ENCODE peak calls at places on chromosomes 3 and 15, in ten cellular contexts. C is sigmoid colon, T is stomach, N is GM23338, P is HepG2, Q is K562, V is upper lobe of left lung, Y is H1, L is SK-N-SH, A is HL-60. H is an unnamed sample.

GRCh38 chr15:67146875-67147381 is 81.5 kb downstream of the SMAD3 start:
- DNase-seq in L (no peak), N (peak), A (no peak), C (peak), Q (no peak), V (peak), T (no peak), P (peak), Y (no peak), H (peak)

GRCh38 chr15:34494084-34494399 is 56.4 kb upstream of the GOLGA8A start:
- DNase-seq in V (no peak), Q (no peak), L (no peak), A (no peak), Y (no peak), P (no peak), T (no peak), C (no peak), N (no peak), H (no peak)

GRCh38 chr3:179046497-179047353 is 24.9 kb downstream of the ZMAT3 start:
- DNase-seq in C (no peak), L (no peak), P (no peak), Y (no peak), A (no peak), N (no peak), T (no peak), V (no peak), Q (no peak), H (no peak)

GRCh38 chr3:136621628-136622027 is 130.6 kb downstream of the STAG1 start:
- DNase-seq in P (no peak), A (no peak), C (no peak), N (no peak), Y (no peak), L (no peak), Q (no peak), T (no peak), V (no peak), H (no peak)

GRCh38 chr3:71521940-71522876 is 61.3 kb downstream of the FOXP1 start:
- DNase-seq in C (no peak), Q (no peak), L (no peak), A (no peak), N (no peak), Y (no peak), V (no peak), T (no peak), P (no peak), H (no peak)

GRCh38 chr3:48217449-48217848 is 5.8 kb upstream of the CAMP start:
- DNase-seq in Q (no peak), Y (no peak), P (no peak), C (no peak), V (peak), T (no peak), A (peak), N (no peak), L (no peak), H (no peak)

GRCh38 chr15:74133703-74134386 is 3.5 kb downstream of the ISLR2 start:
- DNase-seq in P (no peak), L (no peak), C (no peak), Y (peak), A (no peak), T (no peak), N (peak), V (no peak), Q (no peak), H (no peak)

GRCh38 chr3:8296466-8296865 is 205.2 kb upstream of the LMCD1 start:
- DNase-seq in Q (no peak), T (no peak), N (no peak), V (no peak), A (no peak), Y (no peak), C (no peak), P (no peak), L (no peak), H (no peak)

GRCh38 chr3:97969541-97969940 is 2.7 kb downstream of the RIOX2 start:
- DNase-seq in L (no peak), P (no peak), V (no peak), T (no peak), N (no peak), A (no peak), Q (no peak), C (no peak), Y (no peak), H (no peak)

GRCh38 chr3:193947636-193948035 is 188.3 kb upstream of the HES1 start:
- DNase-seq in Y (no peak), Q (no peak), T (no peak), L (no peak), A (no peak), V (no peak), N (no peak), P (no peak), C (no peak), H (no peak)

GRCh38 chr3:13518516-13519351 is 30.2 kb upstream of the FBLN2 start:
- DNase-seq in C (peak), Q (no peak), V (no peak), P (no peak), Y (no peak), A (no peak), T (no peak), N (no peak), L (peak), H (no peak)
- TF ChIP-seq CTCF in C (no peak), Q (no peak), V (no peak), P (no peak), Y (no peak), A (no peak), T (no peak), N (no peak), L (no peak), H (no peak)

DNA sequence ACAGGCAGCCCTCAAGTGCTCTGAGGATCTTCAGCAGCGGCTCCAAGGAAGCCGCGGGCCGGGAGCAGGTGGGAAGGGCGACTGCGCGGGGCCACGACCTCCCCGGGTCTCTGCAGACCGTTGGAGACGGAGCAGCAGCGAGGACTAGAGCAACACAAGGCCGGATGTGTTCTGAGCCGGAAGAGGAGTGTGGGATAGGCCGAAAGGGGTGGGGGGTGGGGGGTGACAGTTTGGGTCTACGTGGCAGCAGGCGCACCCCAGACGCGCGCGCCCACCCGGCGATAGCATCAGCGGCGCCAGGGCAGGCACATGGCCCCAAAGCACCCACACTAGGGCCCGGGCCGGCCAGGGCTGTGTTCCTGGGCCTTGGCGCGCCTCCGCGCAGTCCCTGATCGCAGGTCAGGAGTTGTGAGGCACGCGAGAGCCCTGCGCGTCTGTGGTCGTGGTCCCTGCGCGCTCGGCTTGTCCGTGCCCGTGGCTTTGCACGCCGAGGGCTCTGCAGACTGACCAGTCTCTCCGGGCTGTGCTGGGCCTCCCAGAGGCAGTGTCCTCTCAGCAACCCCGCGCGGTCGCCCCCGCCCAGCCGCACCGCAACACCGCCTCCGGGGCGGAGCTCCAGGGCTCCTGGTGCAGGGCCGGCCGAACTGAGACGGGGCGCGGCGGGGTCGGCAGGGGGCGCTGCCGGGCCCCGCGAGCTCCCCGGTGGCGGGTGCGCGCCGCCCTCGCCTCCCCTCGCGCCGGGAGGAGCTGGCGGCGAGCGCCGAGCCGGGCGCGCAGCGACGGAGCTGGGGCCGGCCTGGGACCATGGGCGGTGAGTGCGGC is at the start of gene PXYLP1:
- DNase-seq in C (peak), Q (peak), A (peak), T (peak), V (peak), P (peak), N (peak), L (peak), Y (peak), H (peak)
- TF ChIP-seq POLR2AphosphoS5 in C (peak), Q (no peak), A (peak), T (no peak), V (peak), P (peak), N (peak), L (peak), Y (peak), H (peak)

GRCh38 chr3:70072180-70072579 is 72.6 kb downstream of the SAMMSON start:
- DNase-seq in Y (no peak), N (no peak), L (no peak), A (no peak), Q (no peak), C (no peak), P (peak), V (no peak), T (peak), H (no peak)
- H3K4me3 ChIP-seq in Y (peak), N (peak), L (no peak), A (no peak), Q (no peak), C (peak), P (peak), V (no peak), T (peak), H (peak)

DNA sequence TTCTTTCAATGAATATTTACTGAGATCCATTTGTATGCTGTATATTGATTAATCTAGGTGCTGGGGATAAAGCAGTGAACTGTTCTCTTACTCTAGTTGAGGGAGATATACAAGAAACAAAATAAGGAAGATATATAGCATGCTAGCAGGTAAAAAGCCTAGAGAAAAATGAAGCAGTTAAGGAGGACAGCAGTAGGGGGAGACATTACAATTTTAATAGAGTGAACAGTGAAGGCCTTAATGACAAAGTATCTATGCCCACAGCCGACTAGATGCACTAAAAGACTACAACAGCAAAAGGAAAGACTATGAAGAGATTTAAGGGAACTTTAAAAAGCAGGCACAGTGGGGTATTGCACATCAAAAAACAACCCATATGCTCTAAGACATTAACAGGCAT is 81.4 kb downstream of the XRN1 start:
- DNase-seq in C (no peak), N (peak), L (peak), P (peak), A (no peak), Y (no peak), V (no peak), T (no peak), Q (no peak), H (no peak)
- TF ChIP-seq CTCF in C (no peak), N (peak), L (peak), P (peak), A (peak), Y (no peak), V (no peak), T (no peak), Q (no peak), H (no peak)

GRCh38 chr3:27722957-27723802 is 1.1 kb upstream of the EOMES start:
- DNase-seq in N (peak), V (no peak), C (no peak), A (no peak), Q (no peak), P (no peak), Y (peak), L (no peak), T (no peak), H (no peak)

GRCh38 chr3:27720899-27721716 is 1.0 kb downstream of the EOMES start:
- DNase-seq in P (no peak), Q (no peak), A (no peak), Y (peak), N (peak), V (no peak), T (no peak), C (no peak), L (peak), H (no peak)

GRCh38 chr3:27720029-27720518 is 2.0 kb downstream of the EOMES start:
- DNase-seq in V (no peak), T (no peak), L (no peak), Q (no peak), A (no peak), P (no peak), C (no peak), Y (peak), N (peak), H (no peak)

GRCh38 chr3:27723803-27724458 is 1.8 kb upstream of the EOMES start:
- DNase-seq in V (no peak), N (peak), A (no peak), Q (no peak), C (no peak), L (no peak), T (no peak), Y (peak), P (no peak), H (no peak)

DNA sequence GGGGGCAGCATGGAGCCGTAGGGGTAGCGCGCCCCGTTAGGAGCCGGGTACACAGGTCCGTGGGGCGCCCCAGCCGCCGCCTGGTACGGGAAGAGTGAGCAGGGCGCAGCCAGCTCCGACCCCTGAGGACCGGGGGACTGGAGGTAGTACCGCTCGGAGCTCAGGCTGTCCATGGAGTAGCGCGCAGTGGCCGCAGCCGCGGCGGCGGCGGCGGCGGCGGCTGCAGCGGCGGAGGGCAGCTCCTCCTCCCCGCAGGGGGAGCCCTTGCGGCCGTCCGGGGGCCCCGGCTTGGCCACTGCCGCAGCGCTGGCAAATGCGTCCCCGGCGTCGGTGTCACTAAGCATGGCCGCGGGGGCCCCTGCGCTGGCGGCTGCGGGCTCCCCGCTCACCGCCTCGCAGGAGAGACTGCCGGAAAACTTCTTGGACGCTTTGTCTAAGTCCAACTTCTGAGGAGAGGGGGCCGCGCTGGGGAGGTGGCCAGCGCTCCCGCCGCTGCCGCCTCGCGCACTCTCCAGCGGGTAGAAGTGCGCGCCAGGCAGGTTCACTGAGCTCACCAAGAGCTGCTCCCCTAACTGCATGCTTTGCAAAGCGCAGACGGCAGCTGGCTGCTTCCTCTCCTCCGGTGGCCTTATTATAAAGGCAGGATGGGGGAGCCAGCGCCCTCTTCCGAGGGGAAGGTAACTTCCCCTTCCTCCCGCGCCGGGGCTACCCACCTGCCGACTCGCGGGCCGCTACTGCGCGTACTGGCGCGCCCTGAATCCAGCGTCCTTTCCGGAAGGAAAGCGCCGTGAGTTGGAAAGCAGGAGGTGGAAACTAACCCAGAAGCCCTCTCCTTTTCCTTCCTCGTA is at the start of gene EOMES:
- DNase-seq in Q (no peak), L (peak), P (peak), A (peak), T (peak), C (no peak), V (no peak), N (peak), Y (peak), H (peak)
- TF ChIP-seq POLR2AphosphoS5 in Q (no peak), L (no peak), P (no peak), A (no peak), T (no peak), C (no peak), V (peak), N (no peak), Y (no peak), H (no peak)

GRCh38 chr3:184337981-184338380 is 581 bp downstream of the FAM131A start:
- DNase-seq in Q (no peak), Y (no peak), C (no peak), L (no peak), N (no peak), A (no peak), T (no peak), V (no peak), P (no peak), H (no peak)

GRCh38 chr3:184339016-184339415 is 1.6 kb downstream of the FAM131A start:
- DNase-seq in C (no peak), A (no peak), T (no peak), L (no peak), V (no peak), P (no peak), Q (no peak), Y (no peak), N (peak), H (no peak)

GRCh38 chr3:184336484-184337230 is 743 bp upstream of the FAM131A start:
- DNase-seq in N (peak), V (peak), L (peak), A (no peak), T (peak), Q (no peak), Y (peak), C (peak), P (peak), H (peak)

GRCh38 chr3:184337315-184337714 is at the start of gene FAM131A:
- DNase-seq in T (no peak), Q (no peak), V (no peak), N (peak), L (no peak), Y (no peak), A (no peak), C (peak), P (no peak), H (peak)

DNA sequence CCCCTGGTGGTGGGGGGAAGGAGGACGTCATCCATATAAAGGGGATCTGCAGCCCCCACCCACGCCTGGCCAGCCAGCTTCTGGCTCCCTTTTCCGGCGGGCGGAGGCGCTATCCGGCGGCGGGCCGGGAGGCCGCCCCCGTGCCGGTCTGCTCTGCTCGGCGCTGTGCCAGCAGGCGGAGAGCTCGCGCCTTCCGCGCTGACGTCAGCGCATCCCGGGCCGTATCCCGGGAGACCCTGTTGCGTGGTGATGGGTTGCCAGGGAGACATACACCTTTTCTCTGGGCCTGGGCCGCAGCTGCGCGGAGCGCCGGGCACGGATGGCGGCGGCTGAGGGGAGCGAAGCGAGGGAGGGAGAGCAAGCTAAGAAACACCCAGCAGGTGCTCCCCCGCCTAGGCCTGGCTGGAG is 1.1 kb downstream of the FAM131A start:
- DNase-seq in Y (peak), V (no peak), C (peak), T (peak), A (no peak), Q (no peak), L (peak), P (no peak), N (peak), H (peak)
- H3K4me3 ChIP-seq in Y (no peak), V (peak), C (peak), T (peak), A (no peak), Q (no peak), L (peak), P (no peak), N (peak), H (peak)

H was measured in transverse colon.